ENCODE peak calls at places on chromosomes 7 and 10, in five cellular contexts. V is cardiac muscle cell; M is AG04450; G is esophagus squamous epithelium; F is CD8-positive, alpha-beta T cell. D is an unnamed sample. For H3K9me3, the result is how much of the 10 kb centered on the place peaks cover.

GRCh38 chr7:84455788-84456187 is 261.2 kb upstream of the SEMA3A start:
- DNase-seq in G (no peak), F (no peak), M (no peak), V (no peak), D (no peak)

GRCh38 chr7:125506331-125506730 is 576.7 kb upstream of the POT1 start:
- DNase-seq in F (no peak), M (no peak), V (no peak), G (no peak), D (no peak)

GRCh38 chr10:122232781-122233180 is 38.3 kb upstream of the BTBD16 start:
- DNase-seq in V (no peak), M (peak), G (no peak), F (no peak), D (no peak)

GRCh38 chr7:82729172-82730030 is 285.8 kb upstream of the CACNA2D1 start:
- DNase-seq in V (peak), F (peak), M (peak), G (no peak), D (no peak)

GRCh38 chr7:256981-257646 is 32.9 kb upstream of the FOXL3 start:
- DNase-seq in F (no peak), G (no peak), V (no peak), M (no peak), D (no peak)

GRCh38 chr10:3774814-3775670 is 10.0 kb downstream of the KLF6 start:
- DNase-seq in F (no peak), G (no peak), M (no peak), V (no peak), D (no peak)

GRCh38 chr7:3439333-3440030 is 138.4 kb downstream of the SDK1 start:
- DNase-seq in M (peak), F (no peak), V (no peak), G (no peak), D (no peak)

GRCh38 chr7:50826371-50827172 is 43.9 kb upstream of the GRB10 start:
- DNase-seq in V (no peak), F (no peak), G (no peak), M (no peak), D (no peak)

GRCh38 chr10:102399217-102400021 is 3.9 kb downstream of the NFKB2 start:
- DNase-seq in G (peak), V (peak), F (peak), M (peak), D (peak)

GRCh38 chr7:144529269-144529926 is 125.9 kb upstream of the NOBOX start:
- DNase-seq in V (no peak), G (no peak), M (no peak), F (no peak), D (no peak)

GRCh38 chr10:91616124-91616523 is 16.7 kb downstream of the PPP1R3C start:
- DNase-seq in M (no peak), V (no peak), G (no peak), F (no peak), D (no peak)

GRCh38 chr7:128022631-128023532 is 8.4 kb downstream of the LRRC4 start:
- DNase-seq in G (no peak), V (no peak), M (peak), F (no peak), D (no peak)

GRCh38 chr10:65611592-65611991 is 1314.2 kb upstream of the LRRTM3 start:
- DNase-seq in V (no peak), G (no peak), M (peak), F (no peak), D (no peak)

GRCh38 chr10:123007558-123008378 is 827 bp downstream of the IKZF5 start:
- DNase-seq in V (peak), G (no peak), M (peak), F (peak), D (peak)

GRCh38 chr7:151518105-151518780 is 1.5 kb downstream of the RHEB start:
- DNase-seq in M (no peak), G (no peak), F (peak), V (peak), D (peak)

GRCh38 chr10:102120142-102120986 is at the start of gene LDB1:
- DNase-seq in F (peak), G (no peak), M (peak), V (peak), D (peak)

GRCh38 chr10:93471110-93471651 is 11.0 kb downstream of the MYOF start:
- DNase-seq in G (no peak), M (peak), V (no peak), F (no peak), D (no peak)

GRCh38 chr10:80122746-80123145 is 9.8 kb upstream of the PLAC9 start:
- DNase-seq in M (no peak), V (no peak), F (no peak), G (no peak), D (no peak)

GRCh38 chr7:90625562-90625961 is 29.4 kb downstream of the CDK14 start:
- DNase-seq in G (no peak), F (no peak), M (peak), V (peak), D (no peak)

DNA sequence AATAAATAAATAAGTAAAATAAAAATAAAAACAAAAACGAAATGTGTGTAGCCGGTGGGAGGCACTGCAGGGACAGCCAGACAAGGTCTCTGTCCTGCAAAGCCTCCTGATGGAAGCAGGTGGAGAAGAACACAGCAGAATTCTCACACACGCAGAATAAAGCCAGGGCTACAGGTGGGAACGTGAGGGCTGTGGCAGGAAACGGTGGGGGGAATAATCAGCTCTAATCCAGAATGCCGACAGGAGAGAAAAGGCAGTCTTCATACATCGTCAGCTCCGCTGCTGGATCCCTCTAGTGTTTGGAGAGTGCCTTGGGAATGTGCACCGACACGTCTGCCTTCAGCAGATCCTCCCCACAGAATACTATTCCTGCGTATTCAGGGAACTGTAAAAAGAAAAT is 6.8 kb upstream of the SNX8 start:
- DNase-seq in G (no peak), M (no peak), F (no peak), V (no peak), D (no peak)
- H3K9me3 ChIP-seq in G (under half), M (under half), F (under half), V (under half), D (under half)

GRCh38 chr7:157687158-157687557 is 350.4 kb downstream of the DNAJB6 start:
- DNase-seq in F (no peak), V (no peak), M (no peak), G (no peak), D (no peak)

GRCh38 chr7:157685430-157686284 is 348.9 kb downstream of the DNAJB6 start:
- DNase-seq in M (no peak), V (no peak), G (no peak), F (no peak), D (no peak)

GRCh38 chr7:157684596-157685429 is 348.0 kb downstream of the DNAJB6 start:
- DNase-seq in V (no peak), G (no peak), M (no peak), F (no peak), D (no peak)

GRCh38 chr7:157687845-157688244 is 351.0 kb downstream of the DNAJB6 start:
- DNase-seq in F (no peak), V (no peak), G (no peak), M (no peak), D (no peak)

DNA sequence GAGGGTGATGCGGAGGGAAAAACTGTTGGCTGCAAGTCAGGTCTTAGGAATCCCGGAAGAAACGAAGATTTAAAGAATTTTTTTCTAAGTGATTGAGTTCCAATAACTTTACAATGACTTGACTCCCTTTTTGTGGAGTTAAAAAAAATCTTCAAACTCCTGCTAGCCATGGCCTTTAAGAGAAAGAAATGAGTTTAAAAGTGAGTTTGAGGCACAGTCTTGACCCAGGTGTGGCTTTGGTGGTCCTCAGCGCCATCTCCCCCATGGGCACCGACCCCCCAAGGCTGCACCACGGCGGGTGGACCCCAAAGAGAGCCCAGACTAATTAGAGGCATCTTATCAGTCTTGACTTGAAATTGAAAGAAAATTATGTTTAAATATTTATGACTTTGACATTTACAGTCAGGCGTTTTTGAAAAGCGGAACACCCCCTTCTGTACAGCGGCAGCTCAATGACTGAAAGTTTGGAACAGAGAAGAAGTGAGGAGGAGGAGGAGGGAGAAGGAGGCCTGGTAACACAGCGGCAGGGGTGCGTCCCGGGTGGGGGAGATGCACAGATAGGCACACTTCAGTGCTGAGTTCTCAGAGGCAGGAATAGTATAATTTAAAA is 349.6 kb downstream of the DNAJB6 start:
- DNase-seq in V (no peak), F (no peak), M (no peak), G (no peak), D (no peak)
- H3K9me3 ChIP-seq in V (under half), F (under half), M (under half), G (under half), D (under half)

GRCh38 chr7:102065226-102065625 is 221.4 kb upstream of the SH2B2 start:
- DNase-seq in V (no peak), M (no peak), F (no peak), G (no peak), D (no peak)

GRCh38 chr7:102061354-102061945 is 225.2 kb upstream of the SH2B2 start:
- DNase-seq in V (no peak), G (no peak), M (no peak), F (no peak), D (no peak)

GRCh38 chr7:102063736-102064135 is 222.9 kb upstream of the SH2B2 start:
- DNase-seq in G (no peak), F (no peak), V (peak), M (peak), D (no peak)

GRCh38 chr7:102064361-102065025 is 222.2 kb upstream of the SH2B2 start:
- DNase-seq in G (no peak), V (no peak), F (no peak), M (no peak), D (no peak)

GRCh38 chr7:102061981-102062390 is 224.7 kb upstream of the SH2B2 start:
- DNase-seq in V (no peak), G (no peak), F (no peak), M (no peak), D (no peak)
- H3K9me3 ChIP-seq in V (under half), G (under half), F (under half), M (under half), D (under half)

GRCh38 chr7:158076656-158077055 is 511.0 kb downstream of the PTPRN2 start:
- DNase-seq in G (no peak), V (no peak), M (no peak), F (no peak), D (no peak)

GRCh38 chr7:158073845-158074840 is 513.5 kb downstream of the PTPRN2 start:
- DNase-seq in M (no peak), F (no peak), G (no peak), V (no peak), D (no peak)

GRCh38 chr7:158076215-158076614 is 511.4 kb downstream of the PTPRN2 start:
- DNase-seq in M (no peak), V (no peak), F (no peak), G (no peak), D (no peak)

GRCh38 chr7:158075633-158076001 is 512.0 kb downstream of the PTPRN2 start:
- DNase-seq in V (no peak), F (no peak), M (no peak), G (no peak), D (no peak)

GRCh38 chr7:158074896-158075632 is 512.6 kb downstream of the PTPRN2 start:
- DNase-seq in F (no peak), M (no peak), V (no peak), G (no peak), D (no peak)
- H3K9me3 ChIP-seq in F (under half), M (half or more), V (under half), G (under half), D (under half)

DNA sequence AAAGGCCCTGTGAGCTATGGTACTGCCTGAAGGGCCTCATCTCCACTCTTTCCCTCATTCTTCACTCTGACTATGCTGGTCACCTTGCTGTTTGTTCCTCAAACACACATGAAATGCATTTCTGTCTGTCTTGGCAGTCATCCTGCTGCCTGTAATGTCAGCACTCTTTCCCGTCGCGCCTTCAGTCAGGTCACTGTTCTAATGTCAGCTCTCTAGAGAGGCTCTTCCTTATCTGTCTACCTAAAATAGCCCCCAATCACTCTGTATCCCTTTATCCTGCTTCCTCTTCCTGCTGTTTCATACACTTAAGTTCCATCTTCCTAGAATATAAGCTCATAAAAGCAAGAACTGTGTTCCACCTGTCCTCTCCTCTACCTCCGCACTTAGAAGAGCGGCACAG is 215.5 kb downstream of the ZNF33B start:
- DNase-seq in F (no peak), G (no peak), M (no peak), V (no peak), D (no peak)
- H3K9me3 ChIP-seq in F (under half), G (under half), M (under half), V (under half), D (under half)

DNA sequence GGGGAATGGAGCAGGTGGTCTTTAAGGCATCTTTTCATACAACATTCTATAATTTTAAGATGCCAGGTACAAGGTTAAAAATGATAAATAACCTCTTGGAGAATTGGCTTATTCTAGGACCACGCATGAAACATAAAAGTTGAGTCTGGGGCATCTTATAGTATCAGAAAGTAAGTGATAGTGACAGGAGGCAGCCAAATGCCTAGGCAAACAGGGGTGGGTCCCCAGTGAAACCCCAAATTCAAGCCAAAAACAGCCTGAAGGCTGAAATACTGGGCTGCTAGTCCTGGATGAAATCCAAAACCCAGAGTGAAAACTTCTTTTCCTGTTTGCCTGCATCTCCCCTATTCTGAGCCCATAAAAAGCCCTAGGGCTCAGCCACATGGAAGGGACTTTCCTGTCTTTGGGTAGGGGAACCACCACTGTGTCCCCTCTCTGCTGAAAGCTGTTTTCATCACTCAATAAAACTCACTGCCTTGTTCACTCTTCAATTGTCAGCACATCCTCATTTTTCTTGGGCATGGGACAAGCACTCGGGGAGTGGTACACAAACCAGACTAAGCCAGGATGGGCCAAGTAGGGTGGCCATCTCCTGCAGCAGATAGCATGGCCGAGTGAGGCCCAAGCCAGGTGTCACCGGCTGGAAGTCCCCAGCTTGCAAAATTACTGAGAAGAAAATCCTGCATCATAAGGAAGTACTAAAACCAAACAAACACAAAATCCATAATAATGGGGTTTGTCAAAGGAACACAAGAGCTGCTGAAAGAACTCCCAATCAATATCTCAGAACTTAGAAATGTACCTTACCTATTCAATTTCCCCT is 241.6 kb upstream of the GALNT17 start:
- DNase-seq in G (no peak), F (no peak), M (no peak), V (no peak), D (no peak)
- H3K9me3 ChIP-seq in G (under half), F (under half), M (under half), V (under half), D (under half)

DNA sequence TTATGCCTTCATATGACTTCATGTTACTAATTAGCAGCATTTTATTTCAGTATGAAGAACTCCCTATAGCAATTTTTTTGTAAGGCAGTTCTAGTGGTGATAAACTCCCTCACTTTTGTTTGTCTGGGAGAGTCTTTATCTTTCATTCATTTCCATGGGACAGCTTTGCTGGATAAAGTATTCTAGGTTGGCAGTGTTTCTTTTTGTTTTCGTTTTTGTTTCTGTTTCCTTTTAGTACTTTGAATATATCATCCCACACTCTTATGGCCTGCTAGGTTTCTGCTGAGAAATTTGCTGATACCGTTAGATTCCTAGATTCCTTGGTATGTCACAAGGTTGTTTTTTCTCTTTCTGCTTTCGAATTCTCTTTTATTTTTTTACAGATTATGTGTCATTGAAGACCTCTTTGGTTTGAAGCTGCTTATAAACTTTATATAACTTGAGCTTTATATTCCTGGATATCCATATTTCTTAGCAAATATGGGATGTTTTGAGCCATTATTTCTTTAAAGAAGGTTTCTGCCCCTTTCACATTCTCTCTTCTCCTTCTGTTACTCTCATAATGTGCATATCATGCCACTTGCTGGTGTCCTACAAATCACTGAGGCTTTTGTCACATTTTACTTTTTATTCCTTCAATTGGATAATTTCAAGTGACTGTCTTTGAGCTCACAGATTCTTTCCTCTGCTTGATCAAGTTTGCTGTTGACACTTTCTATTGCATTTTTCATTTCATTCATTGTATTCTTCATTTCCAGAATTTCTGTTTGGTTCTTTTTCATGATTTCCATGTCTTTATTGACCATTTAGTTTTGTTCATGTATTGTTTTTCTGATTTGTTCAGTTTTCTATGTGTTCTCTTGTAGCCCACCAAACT is 28.9 kb upstream of the AHR start:
- DNase-seq in V (no peak), M (no peak), G (no peak), F (no peak), D (no peak)
- H3K9me3 ChIP-seq in V (under half), M (under half), G (under half), F (under half), D (under half)

GRCh38 chr7:156327916-156328315 is 312.7 kb upstream of the RNF32 start:
- DNase-seq in V (no peak), M (no peak), F (no peak), G (no peak), D (no peak)

DNA sequence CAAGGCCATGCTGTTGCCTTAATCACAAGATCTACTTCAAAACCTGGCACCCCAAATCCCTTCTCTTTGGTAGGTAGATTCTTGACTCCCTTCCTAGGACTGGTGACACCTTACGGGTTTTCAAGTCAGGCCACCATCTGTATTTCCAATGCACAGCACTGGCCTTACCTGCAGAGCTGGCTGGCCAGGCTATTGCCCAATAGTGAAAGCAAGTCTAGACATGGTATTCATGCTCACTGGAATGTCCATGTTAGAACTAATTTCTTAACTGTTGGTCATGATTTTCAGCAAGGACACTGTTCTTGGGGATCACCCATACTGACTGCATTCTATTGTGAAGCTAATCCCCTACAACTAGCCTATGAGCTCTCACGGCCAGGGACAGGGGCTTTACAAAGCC is 313.1 kb upstream of the RNF32 start:
- DNase-seq in M (no peak), V (no peak), F (no peak), G (no peak), D (no peak)
- H3K9me3 ChIP-seq in M (under half), V (under half), F (under half), G (under half), D (under half)